ENCODE peak calls at places on chromosomes 3 and 15, in eight cellular contexts. S, V, J, L, W, U, K and C are unnamed samples.
A peak's percentile ranks its signal among the peaks of the same experiment; 100 is the strongest.

GRCh38 chr3:16148783-16149182 is 25.7 kb upstream of the GALNT15 start:
- DNase-seq in S (no peak), V (peak; percentile 52), J (no peak), L (peak; percentile 16), W (no peak), U (peak; percentile 20), K (no peak), C (peak; percentile 90)

GRCh38 chr3:194298331-194299227 is 52.5 kb downstream of the CPN2 start:
- DNase-seq in S (no peak), V (no peak), J (no peak), L (no peak), W (no peak), U (peak; percentile 25), K (no peak), C (no peak)

GRCh38 chr15:77507911-77508310 is 87.2 kb downstream of the HMG20A start:
- DNase-seq in S (no peak), V (no peak), J (no peak), L (no peak), W (no peak), U (no peak), K (no peak), C (no peak)

GRCh38 chr3:188272481-188273372 is 118.8 kb downstream of the LPP start:
- DNase-seq in S (no peak), V (no peak), J (peak; percentile 66), L (no peak), W (peak; percentile 50), U (no peak), K (no peak), C (no peak)

GRCh38 chr15:60183366-60183765 is 179.3 kb downstream of the FOXB1 start:
- DNase-seq in S (no peak), V (no peak), J (no peak), L (no peak), W (no peak), U (no peak), K (no peak), C (no peak)

GRCh38 chr3:102069211-102069662 is 219.9 kb downstream of the NFKBIZ start:
- DNase-seq in S (no peak), V (no peak), J (peak; percentile 49), L (no peak), W (peak; percentile 63), U (no peak), K (no peak), C (no peak)

GRCh38 chr15:44340410-44340809 is 51.9 kb downstream of the GOLM2 start:
- DNase-seq in S (no peak), V (no peak), J (peak; percentile 71), L (no peak), W (peak; percentile 9), U (peak; percentile 29), K (no peak), C (no peak)

GRCh38 chr3:42051384-42052131 is 39.6 kb upstream of the TRAK1 start:
- DNase-seq in S (no peak), V (no peak), J (no peak), L (no peak), W (no peak), U (no peak), K (no peak), C (no peak)

GRCh38 chr15:92840149-92840548 is 60.0 kb upstream of the CHD2 start:
- DNase-seq in S (no peak), V (no peak), J (no peak), L (no peak), W (no peak), U (no peak), K (no peak), C (no peak)

GRCh38 chr3:169264711-169265110 is 398.8 kb downstream of the MECOM start:
- DNase-seq in S (no peak), V (no peak), J (peak; percentile 9), L (peak; percentile 95), W (no peak), U (peak; percentile 46), K (no peak), C (no peak)

GRCh38 chr3:29557186-29557585 is 276.3 kb downstream of the RBMS3 start:
- DNase-seq in S (no peak), V (no peak), J (no peak), L (no peak), W (no peak), U (no peak), K (no peak), C (no peak)

GRCh38 chr3:37910666-37911400 is 49.2 kb downstream of the CTDSPL start:
- DNase-seq in S (no peak), V (no peak), J (no peak), L (no peak), W (no peak), U (no peak), K (no peak), C (no peak)

GRCh38 chr3:54818942-54819341 is 108.9 kb downstream of the LRTM1 start:
- DNase-seq in S (no peak), V (no peak), J (no peak), L (no peak), W (no peak), U (no peak), K (no peak), C (no peak)

GRCh38 chr3:64445318-64446300 is 220.3 kb upstream of the PRICKLE2 start:
- DNase-seq in S (peak; percentile 85), V (peak; percentile 62), J (peak; percentile 20), L (peak; percentile 27), W (no peak), U (peak; percentile 5), K (no peak), C (no peak)

GRCh38 chr15:25719101-25719985 is 143.8 kb downstream of the ATP10A start:
- DNase-seq in S (no peak), V (no peak), J (no peak), L (no peak), W (no peak), U (no peak), K (no peak), C (no peak)

GRCh38 chr3:129576514-129577345 is 29.7 kb downstream of the PLXND1 start:
- DNase-seq in S (no peak), V (no peak), J (no peak), L (no peak), W (no peak), U (no peak), K (peak; percentile 30), C (no peak)

GRCh38 chr3:142117052-142117451 is 32.3 kb downstream of the TFDP2 start:
- DNase-seq in S (no peak), V (no peak), J (peak; percentile 36), L (no peak), W (no peak), U (peak; percentile 88), K (no peak), C (no peak)

GRCh38 chr3:56884387-56884786 is 82.6 kb upstream of the ARHGEF3 start:
- DNase-seq in S (no peak), V (no peak), J (peak; percentile 36), L (no peak), W (no peak), U (no peak), K (no peak), C (no peak)